ENCODE peak calls at places on chromosomes 13 and 19, in four cellular contexts. One of them, this sample, is unnamed. For H3K9me3, the result is how much of the 10 kb centered on the place peaks cover.

GRCh38 chr19:29542327-29542726 is 16.5 kb downstream of the VSTM2B start:
- DNase-seq in left ventricle myocardium inferior: no peak
- DNase-seq in naive thymus-derived CD4-positive, alpha-beta T cell: no peak
- DNase-seq in astrocyte: no peak
- DNase-seq in this sample: no peak

GRCh38 chr19:4185413-4186086 is 3.1 kb downstream of the ANKRD24 start:
- DNase-seq in naive thymus-derived CD4-positive, alpha-beta T cell: no peak
- DNase-seq in left ventricle myocardium inferior: no peak
- DNase-seq in astrocyte: no peak
- DNase-seq in this sample: no peak

GRCh38 chr19:16585808-16586476 is 13.7 kb upstream of the SLC35E1 start:
- DNase-seq in astrocyte: no peak
- DNase-seq in naive thymus-derived CD4-positive, alpha-beta T cell: no peak
- DNase-seq in left ventricle myocardium inferior: no peak
- DNase-seq in this sample: no peak

GRCh38 chr19:17243340-17243853 is 2.3 kb downstream of the NR2F6 start:
- DNase-seq in astrocyte: no peak
- DNase-seq in left ventricle myocardium inferior: no peak
- DNase-seq in naive thymus-derived CD4-positive, alpha-beta T cell: no peak
- DNase-seq in this sample: no peak

GRCh38 chr19:5268801-5269200 is 71.8 kb downstream of the PTPRS start:
- DNase-seq in astrocyte: no peak
- DNase-seq in naive thymus-derived CD4-positive, alpha-beta T cell: no peak
- DNase-seq in left ventricle myocardium inferior: no peak
- DNase-seq in this sample: no peak

GRCh38 chr19:47226426-47227346 is 4.3 kb downstream of the BBC3 start:
- DNase-seq in astrocyte: peak
- DNase-seq in naive thymus-derived CD4-positive, alpha-beta T cell: no peak
- DNase-seq in left ventricle myocardium inferior: peak
- DNase-seq in this sample: peak

GRCh38 chr19:36488816-36489138 is 584 bp downstream of the ZNF566 start:
- DNase-seq in naive thymus-derived CD4-positive, alpha-beta T cell: no peak
- DNase-seq in astrocyte: no peak
- DNase-seq in left ventricle myocardium inferior: no peak
- DNase-seq in this sample: no peak

GRCh38 chr13:40220299-40220935 is 446.0 kb downstream of the FOXO1 start:
- DNase-seq in astrocyte: peak
- DNase-seq in left ventricle myocardium inferior: no peak
- DNase-seq in naive thymus-derived CD4-positive, alpha-beta T cell: no peak
- DNase-seq in this sample: peak

GRCh38 chr13:79483302-79483701 is 2.3 kb downstream of the NDFIP2 start:
- DNase-seq in left ventricle myocardium inferior: no peak
- DNase-seq in naive thymus-derived CD4-positive, alpha-beta T cell: no peak
- DNase-seq in astrocyte: peak
- DNase-seq in this sample: no peak

GRCh38 chr19:48676887-48677286 is 4.1 kb upstream of the NTN5 start:
- DNase-seq in left ventricle myocardium inferior: no peak
- DNase-seq in naive thymus-derived CD4-positive, alpha-beta T cell: no peak
- DNase-seq in astrocyte: no peak
- DNase-seq in this sample: no peak

GRCh38 chr13:75101997-75102720 is 379.8 kb downstream of the TBC1D4 start:
- DNase-seq in astrocyte: peak
- DNase-seq in naive thymus-derived CD4-positive, alpha-beta T cell: no peak
- DNase-seq in left ventricle myocardium inferior: no peak
- DNase-seq in this sample: no peak

GRCh38 chr19:58499021-58499927 is 12.5 kb downstream of the SLC27A5 start:
- DNase-seq in naive thymus-derived CD4-positive, alpha-beta T cell: peak
- DNase-seq in astrocyte: peak
- DNase-seq in left ventricle myocardium inferior: peak
- DNase-seq in this sample: peak

GRCh38 chr13:98500963-98501421 is 75.9 kb downstream of the STK24 start:
- DNase-seq in naive thymus-derived CD4-positive, alpha-beta T cell: no peak
- DNase-seq in left ventricle myocardium inferior: no peak
- DNase-seq in astrocyte: no peak
- DNase-seq in this sample: no peak

GRCh38 chr13:111414341-111414740 is 93.9 kb downstream of the TEX29 start:
- DNase-seq in naive thymus-derived CD4-positive, alpha-beta T cell: no peak
- DNase-seq in left ventricle myocardium inferior: no peak
- DNase-seq in astrocyte: no peak
- DNase-seq in this sample: no peak

GRCh38 chr13:113211774-113212173 is 2.4 kb downstream of the CUL4A start:
- DNase-seq in astrocyte: no peak
- DNase-seq in left ventricle myocardium inferior: no peak
- DNase-seq in naive thymus-derived CD4-positive, alpha-beta T cell: no peak
- DNase-seq in this sample: no peak

GRCh38 chr13:112207124-112207523 is 140.2 kb downstream of the SOX1 start:
- DNase-seq in left ventricle myocardium inferior: no peak
- DNase-seq in astrocyte: no peak
- DNase-seq in naive thymus-derived CD4-positive, alpha-beta T cell: no peak
- DNase-seq in this sample: no peak

GRCh38 chr13:21344662-21345176 is 114.4 kb downstream of the ZDHHC20 start:
- DNase-seq in left ventricle myocardium inferior: no peak
- DNase-seq in naive thymus-derived CD4-positive, alpha-beta T cell: peak
- DNase-seq in astrocyte: no peak
- DNase-seq in this sample: no peak

GRCh38 chr19:50209131-50209530 is 5.7 kb downstream of the MYH14 start:
- DNase-seq in left ventricle myocardium inferior: no peak
- DNase-seq in naive thymus-derived CD4-positive, alpha-beta T cell: no peak
- DNase-seq in astrocyte: no peak
- DNase-seq in this sample: no peak

GRCh38 chr13:104460553-104460952 is 1394.3 kb upstream of the SLC10A2 start:
- DNase-seq in left ventricle myocardium inferior: no peak
- DNase-seq in astrocyte: peak
- DNase-seq in naive thymus-derived CD4-positive, alpha-beta T cell: no peak
- DNase-seq in this sample: no peak

GRCh38 chr19:40467007-40467565 is 285 bp downstream of the SPTBN4 start:
- DNase-seq in astrocyte: no peak
- DNase-seq in naive thymus-derived CD4-positive, alpha-beta T cell: no peak
- DNase-seq in left ventricle myocardium inferior: no peak
- DNase-seq in this sample: no peak

GRCh38 chr13:77325371-77325941 is 1.4 kb downstream of the MYCBP2 start:
- DNase-seq in naive thymus-derived CD4-positive, alpha-beta T cell: peak
- DNase-seq in astrocyte: no peak
- DNase-seq in left ventricle myocardium inferior: no peak
- DNase-seq in this sample: peak

GRCh38 chr19:5559804-5560133 is 8.0 kb downstream of the TINCR start:
- DNase-seq in left ventricle myocardium inferior: no peak
- DNase-seq in astrocyte: no peak
- DNase-seq in naive thymus-derived CD4-positive, alpha-beta T cell: no peak
- DNase-seq in this sample: no peak

GRCh38 chr13:50081106-50081898 is 66.1 kb downstream of the KCNRG start:
- DNase-seq in naive thymus-derived CD4-positive, alpha-beta T cell: no peak
- DNase-seq in astrocyte: no peak
- DNase-seq in left ventricle myocardium inferior: peak
- DNase-seq in this sample: peak

GRCh38 chr13:110644892-110645521 is 29.7 kb downstream of the NAXD start:
- DNase-seq in naive thymus-derived CD4-positive, alpha-beta T cell: peak
- DNase-seq in left ventricle myocardium inferior: peak
- DNase-seq in astrocyte: peak
- DNase-seq in this sample: peak

GRCh38 chr13:23987331-23987730 is 90.0 kb upstream of the C1QTNF9B start:
- DNase-seq in naive thymus-derived CD4-positive, alpha-beta T cell: no peak
- DNase-seq in left ventricle myocardium inferior: no peak
- DNase-seq in astrocyte: peak
- DNase-seq in this sample: no peak

GRCh38 chr13:50643055-50643454 is 200.4 kb downstream of the DLEU7 start:
- DNase-seq in naive thymus-derived CD4-positive, alpha-beta T cell: no peak
- DNase-seq in astrocyte: no peak
- DNase-seq in left ventricle myocardium inferior: no peak
- DNase-seq in this sample: no peak

GRCh38 chr19:49119411-49120324 is at the start of gene PPFIA3:
- DNase-seq in astrocyte: peak
- DNase-seq in naive thymus-derived CD4-positive, alpha-beta T cell: no peak
- DNase-seq in left ventricle myocardium inferior: peak
- DNase-seq in this sample: no peak

GRCh38 chr13:50122465-50122864 is 107.2 kb downstream of the KCNRG start:
- DNase-seq in astrocyte: no peak
- DNase-seq in naive thymus-derived CD4-positive, alpha-beta T cell: no peak
- DNase-seq in left ventricle myocardium inferior: no peak
- DNase-seq in this sample: no peak

GRCh38 chr19:48836089-48837017 is at the start of gene HSD17B14:
- DNase-seq in left ventricle myocardium inferior: no peak
- DNase-seq in astrocyte: peak
- DNase-seq in naive thymus-derived CD4-positive, alpha-beta T cell: no peak
- DNase-seq in this sample: no peak

GRCh38 chr19:13861714-13862531 is 15.0 kb upstream of the NANOS3 start:
- DNase-seq in naive thymus-derived CD4-positive, alpha-beta T cell: peak
- DNase-seq in astrocyte: peak
- DNase-seq in left ventricle myocardium inferior: peak
- DNase-seq in this sample: peak

GRCh38 chr19:46487178-46487801 is 8.4 kb downstream of the PNMA8B start:
- DNase-seq in left ventricle myocardium inferior: no peak
- DNase-seq in naive thymus-derived CD4-positive, alpha-beta T cell: no peak
- DNase-seq in astrocyte: no peak
- DNase-seq in this sample: no peak

GRCh38 chr19:38704488-38705026 is 39.7 kb downstream of the CAPN12 start:
- DNase-seq in naive thymus-derived CD4-positive, alpha-beta T cell: no peak
- DNase-seq in astrocyte: no peak
- DNase-seq in left ventricle myocardium inferior: no peak
- DNase-seq in this sample: no peak

GRCh38 chr19:46660008-46660517 is 919 bp downstream of the DACT3 start:
- DNase-seq in naive thymus-derived CD4-positive, alpha-beta T cell: no peak
- DNase-seq in left ventricle myocardium inferior: peak
- DNase-seq in astrocyte: no peak
- DNase-seq in this sample: no peak

GRCh38 chr19:3606690-3607289 is at the start of gene TBXA2R:
- DNase-seq in left ventricle myocardium inferior: peak
- DNase-seq in naive thymus-derived CD4-positive, alpha-beta T cell: peak
- DNase-seq in astrocyte: peak
- DNase-seq in this sample: peak

GRCh38 chr19:47446534-47447469 is 24.9 kb downstream of the SLC8A2 start:
- DNase-seq in left ventricle myocardium inferior: no peak
- DNase-seq in astrocyte: no peak
- DNase-seq in naive thymus-derived CD4-positive, alpha-beta T cell: no peak
- DNase-seq in this sample: peak

GRCh38 chr13:98650376-98651107 is 73.6 kb upstream of the STK24 start:
- DNase-seq in astrocyte: no peak
- DNase-seq in left ventricle myocardium inferior: no peak
- DNase-seq in naive thymus-derived CD4-positive, alpha-beta T cell: no peak
- DNase-seq in this sample: no peak

GRCh38 chr19:32457540-32457939 is 52.0 kb downstream of the DPY19L3 start:
- DNase-seq in naive thymus-derived CD4-positive, alpha-beta T cell: no peak
- DNase-seq in left ventricle myocardium inferior: no peak
- DNase-seq in astrocyte: no peak
- DNase-seq in this sample: no peak
- H3K4me3 ChIP-seq in naive thymus-derived CD4-positive, alpha-beta T cell: no peak
- H3K4me3 ChIP-seq in left ventricle myocardium inferior: no peak
- H3K4me3 ChIP-seq in astrocyte: no peak
- H3K4me3 ChIP-seq in this sample: no peak

DNA sequence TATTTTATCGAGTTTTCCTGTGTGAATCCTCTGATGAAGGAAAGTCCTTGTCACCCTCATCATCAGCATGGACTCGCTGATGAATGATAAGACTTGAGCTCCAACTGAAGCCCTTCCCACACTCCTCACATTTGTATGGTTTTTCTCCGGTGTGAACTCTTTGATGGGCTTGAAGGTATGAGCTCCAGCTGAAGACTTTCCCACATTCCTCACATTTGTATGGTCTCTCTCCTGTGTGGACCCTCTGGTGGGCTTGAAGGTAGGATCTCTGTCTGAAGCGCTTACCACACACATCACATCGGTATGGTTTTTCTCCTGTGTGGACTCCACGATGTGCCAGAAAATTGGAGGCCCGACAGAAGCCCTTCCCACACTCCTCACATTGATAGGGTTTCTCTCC is 21.7 kb downstream of the ZNF45 start:
- DNase-seq in astrocyte: no peak
- DNase-seq in left ventricle myocardium inferior: no peak
- DNase-seq in naive thymus-derived CD4-positive, alpha-beta T cell: no peak
- DNase-seq in this sample: no peak
- H3K9me3 ChIP-seq in astrocyte: under half
- H3K9me3 ChIP-seq in left ventricle myocardium inferior: half or more
- H3K9me3 ChIP-seq in naive thymus-derived CD4-positive, alpha-beta T cell: under half
- H3K9me3 ChIP-seq in this sample: half or more

DNA sequence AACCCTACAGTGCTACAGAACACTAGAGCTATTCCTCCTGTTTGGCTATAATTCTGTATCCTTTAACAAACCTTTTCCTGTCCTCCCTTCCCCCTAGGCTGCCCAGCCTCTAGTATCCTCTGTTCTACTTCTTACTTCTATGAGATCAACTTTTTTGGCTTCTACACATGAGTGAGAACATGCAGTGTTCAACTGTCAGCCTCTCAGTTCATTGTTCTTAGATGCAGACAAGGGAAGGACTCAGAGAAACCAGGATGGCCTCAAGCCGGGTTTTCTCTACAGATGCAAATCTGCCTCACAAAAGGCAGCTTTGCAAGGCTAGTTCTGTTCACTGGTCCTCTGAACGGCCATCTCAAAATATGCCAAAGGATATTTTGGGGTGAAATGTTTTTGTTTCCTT is 18.4 kb downstream of the AMER2 start:
- DNase-seq in naive thymus-derived CD4-positive, alpha-beta T cell: no peak
- DNase-seq in astrocyte: no peak
- DNase-seq in left ventricle myocardium inferior: no peak
- DNase-seq in this sample: no peak
- H3K4me3 ChIP-seq in naive thymus-derived CD4-positive, alpha-beta T cell: no peak
- H3K4me3 ChIP-seq in astrocyte: no peak
- H3K4me3 ChIP-seq in left ventricle myocardium inferior: no peak
- H3K4me3 ChIP-seq in this sample: no peak

DNA sequence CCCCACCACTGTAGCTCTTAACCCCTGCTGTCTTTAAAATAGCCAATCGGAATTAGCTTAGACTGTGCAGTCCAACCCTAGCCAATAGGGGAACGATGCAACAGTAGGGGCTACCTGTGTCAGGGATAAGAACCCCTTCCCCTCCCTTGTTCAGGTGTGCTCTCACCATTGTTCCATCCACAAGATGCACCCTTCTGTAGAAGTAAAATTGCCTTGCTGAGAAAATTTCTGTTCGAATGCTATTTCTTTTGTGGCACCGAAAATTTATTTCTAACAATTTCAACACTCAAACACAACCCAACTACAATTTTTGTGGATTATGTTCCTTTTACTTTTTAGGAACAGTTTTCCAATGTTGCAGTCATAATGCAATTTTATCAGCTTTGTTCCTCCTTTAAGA is 3.6 kb upstream of the ZNF583 start:
- DNase-seq in naive thymus-derived CD4-positive, alpha-beta T cell: no peak
- DNase-seq in left ventricle myocardium inferior: no peak
- DNase-seq in astrocyte: no peak
- DNase-seq in this sample: no peak
- H3K9me3 ChIP-seq in naive thymus-derived CD4-positive, alpha-beta T cell: under half
- H3K9me3 ChIP-seq in left ventricle myocardium inferior: under half
- H3K9me3 ChIP-seq in astrocyte: under half
- H3K9me3 ChIP-seq in this sample: half or more

GRCh38 chr19:10288662-10289166 is 1.0 kb upstream of the ICAM5 start:
- DNase-seq in left ventricle myocardium inferior: no peak
- DNase-seq in astrocyte: no peak
- DNase-seq in naive thymus-derived CD4-positive, alpha-beta T cell: no peak
- DNase-seq in this sample: no peak
- H3K4me3 ChIP-seq in left ventricle myocardium inferior: peak
- H3K4me3 ChIP-seq in astrocyte: peak
- H3K4me3 ChIP-seq in naive thymus-derived CD4-positive, alpha-beta T cell: peak
- H3K4me3 ChIP-seq in this sample: no peak

GRCh38 chr19:8905342-8905741 is 73.2 kb downstream of the MBD3L1 start:
- DNase-seq in astrocyte: no peak
- DNase-seq in left ventricle myocardium inferior: no peak
- DNase-seq in naive thymus-derived CD4-positive, alpha-beta T cell: no peak
- DNase-seq in this sample: no peak
- H3K9me3 ChIP-seq in astrocyte: under half
- H3K9me3 ChIP-seq in left ventricle myocardium inferior: under half
- H3K9me3 ChIP-seq in naive thymus-derived CD4-positive, alpha-beta T cell: under half
- H3K9me3 ChIP-seq in this sample: under half

This sample was measured in CD4-positive, CD25-positive, alpha-beta regulatory T cell.